ENCODE peak calls at places on chromosomes 1 and 21, in four cellular contexts. A, Q, Y and H are unnamed samples. For H4K20me1, the result is how much of the 10 kb centered on the place peaks cover.

GRCh38 chr1:94384485-94385353 is 33.5 kb upstream of the ABCD3 start:
- DNase-seq in A (no peak), Q (peak), Y (no peak), H (no peak)

GRCh38 chr1:219312967-219313366 is 139.3 kb downstream of the LYPLAL1 start:
- DNase-seq in A (no peak), Q (peak), Y (no peak), H (no peak)

GRCh38 chr21:33029975-33030461 is 4.3 kb downstream of the OLIG2 start:
- DNase-seq in A (no peak), Q (no peak), Y (no peak), H (peak)

GRCh38 chr1:1943834-1944570 is 24.9 kb upstream of the TMEM52 start:
- DNase-seq in A (peak), Q (peak), Y (no peak), H (peak)

GRCh38 chr1:107593436-107594209 is 371.4 kb downstream of the VAV3 start:
- DNase-seq in A (no peak), Q (no peak), Y (no peak), H (no peak)

GRCh38 chr1:152021557-152021956 is 15.2 kb downstream of the S100A11 start:
- DNase-seq in A (no peak), Q (no peak), Y (no peak), H (no peak)

GRCh38 chr1:233242827-233243483 is 52.6 kb downstream of the PCNX2 start:
- DNase-seq in A (no peak), Q (no peak), Y (no peak), H (no peak)

GRCh38 chr21:31554511-31555022 is 104.9 kb upstream of the SOD1 start:
- DNase-seq in A (no peak), Q (no peak), Y (peak), H (peak)

GRCh38 chr1:207644852-207645631 is at the start of gene CR1L:
- DNase-seq in A (peak), Q (no peak), Y (no peak), H (peak)

GRCh38 chr1:208098758-208099157 is 145.4 kb downstream of the PLXNA2 start:
- DNase-seq in A (no peak), Q (no peak), Y (no peak), H (no peak)

GRCh38 chr1:246987083-246987690 is 20.7 kb downstream of the ZNF695 start:
- DNase-seq in A (no peak), Q (no peak), Y (no peak), H (peak)

GRCh38 chr1:2229921-2230700 is 2.0 kb downstream of the SKI start:
- DNase-seq in A (peak), Q (no peak), Y (no peak), H (peak)

DNA sequence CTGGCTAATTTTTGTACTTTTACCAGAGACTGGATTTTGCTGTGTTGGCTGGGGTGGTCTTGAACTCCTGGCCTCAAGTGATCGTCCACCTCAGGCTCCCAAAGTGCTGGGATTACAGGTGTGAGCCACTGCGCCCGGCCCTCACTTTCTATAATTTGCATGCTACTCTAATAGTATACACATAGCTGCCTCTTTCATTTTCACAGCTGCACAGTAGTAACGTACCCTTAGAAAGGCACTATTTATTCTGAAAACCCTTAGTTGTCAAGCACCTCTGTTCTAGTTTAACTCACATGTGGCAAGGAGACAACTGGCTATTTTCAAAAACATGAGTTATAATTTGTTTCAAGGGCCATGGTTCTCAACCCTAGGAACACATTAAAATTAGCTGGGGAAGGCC is 17.2 kb downstream of the TPM3 start:
- DNase-seq in A (no peak), Q (no peak), Y (no peak), H (no peak)
- H4K20me1 ChIP-seq in A (under half), Q (under half), Y (under half), H (half or more)

GRCh38 chr1:201350884-201351283 is 26.6 kb downstream of the TNNT2 start:
- DNase-seq in A (no peak), Q (no peak), Y (no peak), H (no peak)
- TF ChIP-seq JUNB in A (no peak), Q (no peak), Y (no peak), H (no peak)

GRCh38 chr1:3822421-3822820 is 26.1 kb upstream of the LRRC47 start:
- DNase-seq in A (peak), Q (no peak), Y (no peak), H (no peak)
- TF ChIP-seq POLR2AphosphoS5 in A (no peak), Q (no peak), Y (no peak), H (no peak)

DNA sequence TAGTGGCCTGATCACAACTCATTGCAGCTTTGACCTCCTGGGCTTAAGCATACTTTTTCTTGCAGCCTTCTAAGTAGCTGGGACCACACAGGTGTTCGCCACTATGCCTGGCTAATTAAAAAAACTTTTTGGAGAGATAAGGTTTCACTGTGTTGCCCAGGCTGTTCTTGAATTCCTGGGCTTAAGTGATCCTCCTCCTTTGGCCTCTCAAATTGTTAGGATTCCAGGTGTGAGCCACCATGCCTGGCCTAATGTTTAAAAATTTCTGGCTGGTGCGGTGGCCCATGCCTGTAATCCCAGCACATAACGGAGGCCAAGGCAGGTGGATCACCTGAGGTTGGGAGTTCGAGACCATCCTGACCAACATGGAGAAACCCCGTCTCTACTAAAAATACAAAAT is 24.4 kb downstream of the YTHDF2 start:
- DNase-seq in A (no peak), Q (no peak), Y (no peak), H (peak)
- H4K20me1 ChIP-seq in A (under half), Q (half or more), Y (under half), H (half or more)